ENCODE peak calls at places on chromosomes 11 and 22, in nine cellular contexts. E is pancreas, G is stomach, D is A549, W is body of pancreas, L is vagina, N is mesendoderm, R is RWPE1, B is dorsolateral prefrontal cortex. A is an unnamed sample.

GRCh38 chr11:924406-925157 is 1.1 kb upstream of the AP2A2 start:
- DNase-seq in E (peak; percentile 38), G (no peak), D (no peak), W (no peak), L (no peak), N (no peak), R (no peak), B (no peak), A (peak; percentile 52)

GRCh38 chr11:114280696-114281095 is 15.5 kb upstream of the NNMT start:
- DNase-seq in E (peak; percentile 29), G (peak; percentile 52), D (peak; percentile 89), W (no peak), L (peak; percentile 92), N (peak; percentile 92), R (peak; percentile 49), B (no peak), A (peak; percentile 93)

GRCh38 chr22:36763576-36763975 is 12.3 kb downstream of the IFT27 start:
- DNase-seq in E (no peak), G (peak; percentile 32), D (no peak), W (no peak), L (peak; percentile 84), N (no peak), R (peak; percentile 66), B (no peak), A (peak; percentile 8)

GRCh38 chr11:32722255-32722654 is 72.2 kb downstream of the CCDC73 start:
- DNase-seq in E (no peak), G (no peak), D (no peak), W (no peak), L (no peak), N (no peak), R (no peak), B (no peak), A (no peak)

GRCh38 chr11:4093519-4094347 is 866 bp upstream of the RRM1 start:
- DNase-seq in E (no peak), G (no peak), D (no peak), W (no peak), L (no peak), N (no peak), R (peak; percentile 8), B (no peak), A (no peak)

GRCh38 chr11:76588455-76589325 is 81.9 kb downstream of the LRRC32 start:
- DNase-seq in E (no peak), G (peak; percentile 42), D (no peak), W (no peak), L (no peak), N (no peak), R (no peak), B (no peak), A (peak; percentile 45)

GRCh38 chr22:35045451-35045850 is 20.5 kb upstream of the ISX start:
- DNase-seq in E (no peak), G (no peak), D (no peak), W (no peak), L (no peak), N (no peak), R (no peak), B (no peak), A (no peak)

GRCh38 chr11:18347471-18348125 is 25.2 kb downstream of the GTF2H1 start:
- DNase-seq in E (no peak), G (no peak), D (no peak), W (no peak), L (no peak), N (no peak), R (no peak), B (no peak), A (no peak)

GRCh38 chr11:72116019-72116755 is 3.7 kb upstream of the ANAPC15 start:
- DNase-seq in E (no peak), G (no peak), D (no peak), W (no peak), L (no peak), N (no peak), R (no peak), B (no peak), A (no peak)

GRCh38 chr11:119461250-119461963 is 38.4 kb upstream of the THY1 start:
- DNase-seq in E (no peak), G (no peak), D (no peak), W (no peak), L (no peak), N (no peak), R (no peak), B (no peak), A (no peak)

GRCh38 chr11:108983621-108984020 is 318.8 kb downstream of the DDX10 start:
- DNase-seq in E (no peak), G (no peak), D (no peak), W (no peak), L (no peak), N (no peak), R (no peak), B (no peak), A (no peak)

GRCh38 chr11:64665381-64665780 is 57.6 kb downstream of the NRXN2 start:
- DNase-seq in E (no peak), G (no peak), D (no peak), W (no peak), L (no peak), N (peak; percentile 28), R (no peak), B (no peak), A (peak; percentile 48)

GRCh38 chr11:48085688-48086087 is 105.3 kb downstream of the PTPRJ start:
- DNase-seq in E (no peak), G (no peak), D (no peak), W (no peak), L (no peak), N (no peak), R (no peak), B (no peak), A (no peak)

GRCh38 chr11:134050541-134051383 is 18.1 kb upstream of the JAM3 start:
- DNase-seq in E (peak; percentile 82), G (peak; percentile 64), D (peak; percentile 33), W (peak; percentile 79), L (no peak), N (no peak), R (peak; percentile 83), B (peak; percentile 82), A (peak; percentile 85)

GRCh38 chr22:45284705-45285305 is at the start of gene UPK3A:
- DNase-seq in E (peak; percentile 82), G (peak; percentile 91), D (no peak), W (peak; percentile 76), L (no peak), N (peak; percentile 68), R (peak; percentile 25), B (peak; percentile 51), A (peak; percentile 96)

GRCh38 chr22:45120440-45120839 is 43.3 kb upstream of the NUP50 start:
- DNase-seq in E (no peak), G (no peak), D (no peak), W (no peak), L (no peak), N (no peak), R (no peak), B (no peak), A (no peak)

GRCh38 chr11:111911563-111912401 is at the start of gene CRYAB:
- DNase-seq in E (peak; percentile 56), G (peak; percentile 39), D (peak; percentile 49), W (peak; percentile 63), L (no peak), N (peak; percentile 62), R (peak; percentile 71), B (peak; percentile 95), A (peak; percentile 65)

GRCh38 chr11:104694259-104695070 is 203.8 kb downstream of the CASP12 start:
- DNase-seq in E (peak; percentile 7), G (no peak), D (no peak), W (no peak), L (no peak), N (no peak), R (no peak), B (no peak), A (no peak)

GRCh38 chr11:2387266-2387982 is 10.3 kb downstream of the CD81 start:
- DNase-seq in E (no peak), G (no peak), D (no peak), W (no peak), L (no peak), N (no peak), R (no peak), B (peak; percentile 57), A (no peak)
- H3K27ac ChIP-seq in E (no peak overlapping the region), G (peak overlapping the region; percentile 70), D (no peak overlapping the region), W (no peak overlapping the region), L (peak overlapping the region; percentile 81), N (no peak overlapping the region), R (peak overlapping the region; percentile 99), B (peak overlapping the region; percentile 88), A (peak overlapping the region; percentile 63)

GRCh38 chr11:73310661-73311393 is 2.8 kb downstream of the ARHGEF17 start:
- DNase-seq in E (no peak), G (no peak), D (no peak), W (no peak), L (no peak), N (no peak), R (no peak), B (no peak), A (no peak)
- H3K27ac ChIP-seq in E (no peak overlapping the region), G (peak overlapping the region; percentile 94), D (no peak overlapping the region), W (no peak overlapping the region), L (peak overlapping the region; percentile 98), N (no peak overlapping the region), R (peak overlapping the region; percentile 98), B (peak overlapping the region; percentile 13), A (no peak overlapping the region)

DNA sequence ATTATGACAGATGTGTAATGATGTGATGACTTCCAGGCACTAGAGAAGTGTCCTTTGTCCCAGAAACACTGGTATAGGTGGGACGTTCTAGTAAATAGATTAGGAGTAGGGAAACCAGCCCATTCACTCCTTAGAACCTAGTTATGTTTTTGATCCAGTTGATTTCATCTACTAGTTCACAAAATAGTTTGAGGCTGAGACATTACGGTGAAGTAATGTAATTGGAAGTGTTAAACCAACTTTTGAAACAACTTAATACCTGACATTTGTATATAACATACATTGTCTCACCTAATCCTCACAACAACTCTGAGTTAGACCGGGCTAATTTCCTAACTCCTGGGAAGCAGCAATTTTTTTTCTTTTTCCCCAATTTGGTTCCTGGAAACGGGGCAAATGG is 25.6 kb downstream of the CTNND1 start:
- DNase-seq in E (no peak), G (no peak), D (no peak), W (no peak), L (no peak), N (no peak), R (no peak), B (no peak), A (no peak)
- H3K27ac ChIP-seq in E (no peak overlapping the region), G (peak overlapping the region; percentile 7), D (no peak overlapping the region), W (no peak overlapping the region), L (peak overlapping the region; percentile 42), N (no peak overlapping the region), R (no peak overlapping the region), B (peak overlapping the region; percentile 41), A (no peak overlapping the region)

DNA sequence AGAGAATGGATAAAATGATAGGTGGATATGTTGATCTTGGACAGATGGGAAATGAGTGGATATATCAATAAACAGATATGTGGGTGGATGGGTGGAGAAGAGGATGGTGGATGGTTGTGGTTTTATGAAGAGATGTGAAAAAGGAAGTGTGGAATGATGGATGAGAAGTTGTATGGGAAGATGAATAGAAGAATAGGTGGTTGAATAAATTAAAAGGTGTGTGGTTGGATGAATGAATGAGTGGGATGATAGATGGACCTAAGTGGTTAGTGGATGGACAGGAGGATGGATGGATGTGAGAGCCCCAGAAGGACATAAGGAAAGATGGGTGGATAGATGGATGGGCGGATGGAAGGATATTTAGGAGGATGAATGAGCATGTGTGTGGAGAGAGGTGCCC is 913 bp upstream of the CD44 start:
- DNase-seq in E (no peak), G (no peak), D (no peak), W (no peak), L (no peak), N (no peak), R (no peak), B (no peak), A (no peak)
- H3K27ac ChIP-seq in E (peak overlapping the region; percentile 92), G (peak overlapping the region; percentile 90), D (peak overlapping the region; percentile 96), W (peak overlapping the region; percentile 87), L (peak overlapping the region; percentile 96), N (no peak overlapping the region), R (peak overlapping the region; percentile 96), B (no peak overlapping the region), A (no peak overlapping the region)

GRCh38 chr11:68093565-68093964 is 27.6 kb downstream of the CHKA start:
- DNase-seq in E (no peak), G (no peak), D (no peak), W (no peak), L (no peak), N (no peak), R (no peak), B (no peak), A (no peak)
- H3K27ac ChIP-seq in E (no peak overlapping the region), G (no peak overlapping the region), D (no peak overlapping the region), W (no peak overlapping the region), L (no peak overlapping the region), N (no peak overlapping the region), R (no peak overlapping the region), B (peak overlapping the region; percentile 92), A (no peak overlapping the region)